ENCODE peak calls at places on chromosomes 16 and 17, in four cellular contexts. M is endodermal cell; X is CD4-positive, CD25-positive, alpha-beta regulatory T cell; V is A549. O is an unnamed sample.

GRCh38 chr17:51818777-51819176 is 339.7 kb downstream of the CA10 start:
- DNase-seq in X (no peak), M (no peak), V (no peak), O (no peak)

GRCh38 chr17:67602974-67603373 is 114.8 kb upstream of the NOL11 start:
- DNase-seq in X (peak; percentile 4), M (peak; percentile 92), V (peak; percentile 58), O (peak; percentile 37)

GRCh38 chr17:34301986-34302385 is 16.4 kb downstream of the CCL11 start:
- DNase-seq in V (no peak), M (no peak), X (no peak), O (no peak)

GRCh38 chr16:12255919-12256665 is 279.6 kb downstream of the SNX29 start:
- DNase-seq in M (no peak), X (no peak), V (no peak), O (no peak)

GRCh38 chr17:28950752-28951427 is 428 bp downstream of the PHF12 start:
- DNase-seq in X (no peak), V (no peak), M (no peak), O (no peak)

GRCh38 chr16:19389246-19389645 is 28.4 kb upstream of the TMC5 start:
- DNase-seq in M (peak; percentile 89), V (peak; percentile 43), X (no peak), O (peak; percentile 58)

GRCh38 chr17:4120332-4120731 is 22.5 kb downstream of the ZZEF1 start:
- DNase-seq in M (no peak), V (no peak), X (no peak), O (no peak)

GRCh38 chr16:77951788-77952187 is 70.6 kb upstream of the CLEC3A start:
- DNase-seq in M (peak; percentile 67), V (peak; percentile 28), X (no peak), O (no peak)

GRCh38 chr16:77674888-77675287 is 47.4 kb upstream of the NUDT7 start:
- DNase-seq in M (no peak), X (no peak), V (no peak), O (no peak)

GRCh38 chr17:34287858-34288257 is 2.3 kb downstream of the CCL11 start:
- DNase-seq in X (no peak), M (no peak), V (no peak), O (no peak)

GRCh38 chr16:66266436-66267286 is 99.8 kb upstream of the CDH5 start:
- DNase-seq in X (no peak), V (no peak), M (peak; percentile 40), O (no peak)

GRCh38 chr17:15662726-15663125 is 21.4 kb downstream of the TRIM16 start:
- DNase-seq in V (no peak), M (peak; percentile 26), X (no peak), O (no peak)

GRCh38 chr17:78714534-78714933 is 67.5 kb downstream of the CYTH1 start:
- DNase-seq in M (peak; percentile 35), X (no peak), V (no peak), O (no peak)

GRCh38 chr17:48550313-48551205 is 5.7 kb upstream of the HOXB2 start:
- DNase-seq in X (no peak), V (no peak), M (peak; percentile 86), O (no peak)

GRCh38 chr17:44083250-44083849 is 12.8 kb downstream of the G6PC3 start:
- DNase-seq in M (no peak), X (no peak), V (peak; percentile 87), O (peak; percentile 56)

GRCh38 chr17:332558-333322 is 19.9 kb downstream of the RPH3AL start:
- DNase-seq in V (no peak), X (no peak), M (peak; percentile 53), O (no peak)

GRCh38 chr17:49823614-49824013 is 24.3 kb downstream of the TAC4 start:
- DNase-seq in V (no peak), M (no peak), X (no peak), O (no peak)

GRCh38 chr17:29158096-29158495 is 22.1 kb downstream of the MYO18A start:
- DNase-seq in V (no peak), M (no peak), X (no peak), O (no peak)

GRCh38 chr16:81514041-81514559 is 69.5 kb downstream of the CMIP start:
- DNase-seq in M (no peak), X (no peak), V (no peak), O (no peak)

GRCh38 chr17:60165976-60166375 is 16.2 kb downstream of the CA4 start:
- DNase-seq in V (no peak), M (peak; percentile 57), X (no peak), O (no peak)

GRCh38 chr17:44033841-44034408 is 19.2 kb upstream of the TMEM101 start:
- DNase-seq in M (no peak), V (no peak), X (no peak), O (no peak)

GRCh38 chr17:78037280-78037679 is 78.8 kb downstream of the TNRC6C start:
- DNase-seq in X (no peak), V (no peak), M (no peak), O (no peak)

GRCh38 chr17:48492401-48493298 is 38.2 kb downstream of the HOXB1 start:
- DNase-seq in M (peak; percentile 91), X (peak; percentile 52), V (peak; percentile 85), O (peak; percentile 52)

GRCh38 chr17:61149862-61150362 is 249.7 kb upstream of the TBX2 start:
- DNase-seq in X (no peak), V (no peak), M (no peak), O (no peak)

GRCh38 chr17:31068291-31068690 is 26.5 kb upstream of the NF1 start:
- DNase-seq in M (peak; percentile 93), V (no peak), X (no peak), O (no peak)

GRCh38 chr16:23518435-23518891 is 8.2 kb upstream of the GGA2 start:
- DNase-seq in V (no peak), M (no peak), X (no peak), O (no peak)

GRCh38 chr16:74035816-74036215 is 260.8 kb upstream of the PSMD7 start:
- DNase-seq in M (peak; percentile 64), X (no peak), V (peak; percentile 17), O (no peak)

GRCh38 chr17:42578282-42578869 is 847 bp upstream of the PSMC3IP start:
- DNase-seq in X (peak; percentile 58), M (peak; percentile 98), V (peak; percentile 98), O (peak; percentile 68)

GRCh38 chr17:43170140-43170765 is 761 bp upstream of the NBR1 start:
- DNase-seq in V (peak; percentile 99), M (peak; percentile 97), X (peak; percentile 88), O (peak; percentile 87)

GRCh38 chr17:17538417-17539391 is 42.5 kb upstream of the RASD1 start:
- DNase-seq in X (no peak), V (peak; percentile 82), M (no peak), O (no peak)

GRCh38 chr17:62188713-62189112 is 123.6 kb upstream of the MED13 start:
- DNase-seq in V (peak; percentile 45), X (no peak), M (no peak), O (no peak)

GRCh38 chr17:4928881-4929280 is 3.2 kb upstream of the GP1BA start:
- DNase-seq in X (no peak), M (no peak), V (no peak), O (no peak)

GRCh38 chr16:2003827-2004641 is 5.6 kb downstream of the ZNF598 start:
- DNase-seq in M (peak; percentile 99), V (peak; percentile 87), X (peak; percentile 70), O (peak; percentile 98)

GRCh38 chr17:6666077-6666521 is 14.5 kb downstream of the C17orf100 start:
- DNase-seq in X (no peak), V (peak; percentile 90), M (peak; percentile 95), O (peak; percentile 78)

GRCh38 chr17:21280081-21280518 is 4.4 kb upstream of the MAP2K3 start:
- DNase-seq in V (peak; percentile 95), X (peak; percentile 79), M (peak; percentile 99), O (peak; percentile 77)
- H3K4me1 ChIP-seq in V (peaks cover 34% of the 10 kb centered on the region), X (peaks cover 52% of the 10 kb centered on the region), M (peaks cover 6% of the 10 kb centered on the region), O (peaks cover 3% of the 10 kb centered on the region)

GRCh38 chr17:81858170-81858966 is 2.0 kb downstream of the P4HB start:
- DNase-seq in M (no peak), V (no peak), X (no peak), O (peak; percentile 77)

GRCh38 chr17:81852237-81852636 is 8.1 kb downstream of the P4HB start:
- DNase-seq in M (no peak), X (no peak), V (no peak), O (peak; percentile 18)

GRCh38 chr17:81851423-81851822 is 8.9 kb downstream of the P4HB start:
- DNase-seq in M (no peak), X (no peak), V (no peak), O (peak; percentile 56)

GRCh38 chr17:81858967-81859905 is 1.1 kb downstream of the P4HB start:
- DNase-seq in X (no peak), M (no peak), V (no peak), O (no peak)

GRCh38 chr17:81854974-81855774 is 5.2 kb downstream of the P4HB start:
- DNase-seq in V (no peak), M (peak; percentile 75), X (no peak), O (peak; percentile 73)
- H3K4me1 ChIP-seq in V (peaks cover 12% of the 10 kb centered on the region), M (peaks cover 8% of the 10 kb centered on the region), X (peaks cover 21% of the 10 kb centered on the region), O (peaks cover 6% of the 10 kb centered on the region)

DNA sequence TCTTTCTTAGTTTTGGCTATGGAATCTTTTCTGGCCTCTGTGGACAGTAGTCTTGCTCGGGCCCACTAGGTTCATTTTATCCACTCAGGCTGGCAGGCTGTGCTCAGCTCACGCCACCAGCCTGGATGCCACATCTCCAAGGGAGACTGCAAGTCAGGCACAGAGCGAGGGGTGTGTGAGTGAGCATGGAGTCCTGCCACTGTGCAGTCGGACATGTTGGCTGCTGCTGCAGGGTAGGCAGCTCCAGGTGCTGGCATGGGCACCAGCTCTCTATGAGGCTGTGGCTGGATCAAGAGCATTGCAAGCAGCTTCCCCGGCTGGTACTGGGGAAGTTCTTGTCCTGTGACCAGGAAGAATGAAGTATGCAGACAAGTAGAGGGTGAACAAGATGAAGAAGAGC is 158.9 kb downstream of the PCTP start:
- DNase-seq in M (no peak), X (no peak), V (no peak), O (no peak)
- H3K4me1 ChIP-seq in M (no peaks in the 10 kb centered on the region), X (no peaks in the 10 kb centered on the region), V (no peaks in the 10 kb centered on the region), O (no peaks in the 10 kb centered on the region)

DNA sequence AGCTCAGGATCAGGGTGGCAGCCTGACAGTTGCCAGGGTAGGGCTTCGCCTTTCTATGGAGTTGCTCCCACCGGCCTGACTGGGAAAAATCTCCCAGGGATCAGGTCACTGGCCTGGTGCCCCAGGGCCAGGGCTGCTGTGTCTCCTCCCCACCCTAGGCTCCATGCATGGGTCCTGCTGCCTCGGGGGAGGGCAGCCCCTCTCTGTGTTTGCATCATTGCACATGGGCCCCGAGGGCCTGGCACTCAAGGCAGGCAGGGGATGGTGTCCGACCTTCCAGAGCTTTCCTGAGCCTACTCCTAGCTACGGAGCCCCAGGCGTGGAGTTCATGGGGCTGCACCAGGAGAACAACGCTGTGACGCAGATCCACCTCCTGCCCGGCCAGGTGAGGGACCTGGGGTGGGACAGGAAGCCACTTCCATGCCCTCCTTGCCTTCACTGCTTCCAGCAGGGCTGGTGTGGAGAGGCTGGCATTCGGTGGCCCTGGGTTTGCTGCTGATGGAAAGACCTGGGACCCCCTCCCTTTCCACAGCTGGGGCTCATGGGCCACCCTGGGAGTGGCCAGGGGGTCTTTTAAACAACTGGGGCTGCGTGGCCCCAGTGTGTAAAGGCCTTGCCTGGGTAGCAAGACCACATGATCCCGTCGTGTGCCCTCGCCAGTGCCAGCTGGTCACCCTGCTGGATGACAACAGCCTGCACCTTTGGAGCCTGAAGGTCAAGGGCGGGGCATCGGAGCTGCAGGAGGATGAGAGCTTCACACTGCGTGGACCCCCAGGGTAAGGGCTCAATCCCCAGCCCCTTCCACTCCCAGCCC is 29.5 kb upstream of the MYO15B start:
- DNase-seq in V (no peak), X (no peak), M (no peak), O (peak; percentile 84)
- H3K4me1 ChIP-seq in V (peaks cover 75% of the 10 kb centered on the region), X (no peaks in the 10 kb centered on the region), M (peaks cover 14% of the 10 kb centered on the region), O (peaks cover 41% of the 10 kb centered on the region)

GRCh38 chr17:74282587-74283370 is 8.7 kb downstream of the DNAI2 start:
- DNase-seq in V (no peak), X (peak; percentile 44), M (no peak), O (no peak)
- H3K4me1 ChIP-seq in V (peaks cover 4% of the 10 kb centered on the region), X (peaks cover 64% of the 10 kb centered on the region), M (no peaks in the 10 kb centered on the region), O (no peaks in the 10 kb centered on the region)